ENCODE peak calls at places on chromosomes 6 and 20, in four cellular contexts. O is MM.1S, J is SK-N-SH, K is RWPE2. A is an unnamed sample.

GRCh38 chr20:10709916-10710315 is 36.1 kb upstream of the JAG1 start:
- DNase-seq in J (no peak), O (no peak), K (no peak), A (no peak)

GRCh38 chr6:53424300-53424699 is 75.5 kb upstream of the ELOVL5 start:
- DNase-seq in O (peak; percentile 30), J (no peak), K (no peak), A (no peak)

GRCh38 chr6:51927450-51927849 is 160.0 kb downstream of the PKHD1 start:
- DNase-seq in J (no peak), K (no peak), O (no peak), A (no peak)

GRCh38 chr20:10798811-10799210 is 125.0 kb upstream of the JAG1 start:
- DNase-seq in J (no peak), O (no peak), K (no peak), A (no peak)

GRCh38 chr6:6680524-6680923 is 92.0 kb downstream of the LY86 start:
- DNase-seq in J (no peak), O (no peak), K (no peak), A (no peak)

GRCh38 chr6:69584913-69585729 is 211.7 kb downstream of the LMBRD1 start:
- DNase-seq in J (peak; percentile 77), O (peak; percentile 85), K (no peak), A (no peak)

GRCh38 chr6:41273699-41274098 is 12.8 kb downstream of the TREM1 start:
- DNase-seq in J (no peak), O (no peak), K (no peak), A (no peak)

GRCh38 chr6:46011241-46012085 is 4.2 kb downstream of the CLIC5 start:
- DNase-seq in J (no peak), K (no peak), O (peak; percentile 83), A (no peak)

GRCh38 chr6:128464790-128465189 is 55.6 kb downstream of the PTPRK start:
- DNase-seq in K (no peak), O (no peak), J (no peak), A (no peak)

GRCh38 chr6:138264372-138264880 is 46.1 kb upstream of the PBOV1 start:
- DNase-seq in K (no peak), J (no peak), O (no peak), A (no peak)

GRCh38 chr6:124963416-124964083 is 1.3 kb downstream of the RNF217 start:
- DNase-seq in J (no peak), K (no peak), O (no peak), A (no peak)
- H3K4me1 ChIP-seq in J (no peaks in the 10 kb centered on the region), K (peaks cover 47% of the 10 kb centered on the region), O (no peaks in the 10 kb centered on the region), A (peaks cover 45% of the 10 kb centered on the region)

GRCh38 chr6:11205721-11206120 is 26.7 kb downstream of the NEDD9 start:
- DNase-seq in O (no peak), K (no peak), J (no peak), A (no peak)

GRCh38 chr6:11208267-11208666 is 24.2 kb downstream of the NEDD9 start:
- DNase-seq in O (no peak), J (no peak), K (no peak), A (no peak)

GRCh38 chr6:11207199-11207968 is 25.1 kb downstream of the NEDD9 start:
- DNase-seq in K (peak; percentile 78), J (no peak), O (no peak), A (no peak)

GRCh38 chr6:11204987-11205386 is 27.5 kb downstream of the NEDD9 start:
- DNase-seq in O (no peak), J (no peak), K (no peak), A (no peak)

DNA sequence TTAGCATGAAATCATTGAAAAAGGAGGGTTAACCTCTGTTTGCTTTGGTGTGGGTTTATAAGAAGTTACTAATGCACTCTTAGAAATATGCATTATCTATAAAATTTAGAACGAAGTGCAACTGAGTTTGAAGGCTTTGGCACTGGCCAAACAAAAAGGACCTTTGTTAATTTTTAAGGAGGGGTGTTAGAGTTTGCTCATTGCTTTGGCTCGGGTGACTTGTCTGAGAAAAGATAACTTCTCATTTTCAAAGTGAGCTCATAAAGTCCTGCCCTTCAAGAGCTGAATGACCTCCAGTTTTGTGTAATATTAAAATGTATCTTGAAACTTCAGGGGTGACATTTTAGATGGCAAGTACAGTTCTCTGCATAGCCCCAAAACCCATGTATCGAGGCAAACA is 25.9 kb downstream of the NEDD9 start:
- DNase-seq in J (no peak), O (no peak), K (no peak), A (no peak)
- H3K27ac ChIP-seq in J (peak overlapping the region; percentile 43), O (no peak overlapping the region), K (peak overlapping the region; percentile 94), A (peak overlapping the region; percentile 70)

GRCh38 chr20:3696200-3696599 is 14.4 kb upstream of the ADAM33 start:
- DNase-seq in J (no peak), K (no peak), O (peak; percentile 32), A (no peak)
- TF ChIP-seq CTCF in J (peak; percentile 55), K (peak; percentile 23), O (peak; percentile 53), A (peak; percentile 32)

GRCh38 chr20:3896853-3897252 is 7.7 kb downstream of the PANK2 start:
- DNase-seq in K (no peak), O (no peak), J (no peak), A (no peak)

GRCh38 chr20:3896302-3896701 is 7.1 kb downstream of the PANK2 start:
- DNase-seq in J (no peak), K (no peak), O (no peak), A (no peak)

GRCh38 chr20:3898639-3899038 is 9.5 kb downstream of the PANK2 start:
- DNase-seq in J (no peak), O (no peak), K (no peak), A (no peak)

GRCh38 chr20:3890999-3891929 is 2.1 kb downstream of the PANK2 start:
- DNase-seq in K (no peak), J (no peak), O (no peak), A (peak; percentile 18)

DNA sequence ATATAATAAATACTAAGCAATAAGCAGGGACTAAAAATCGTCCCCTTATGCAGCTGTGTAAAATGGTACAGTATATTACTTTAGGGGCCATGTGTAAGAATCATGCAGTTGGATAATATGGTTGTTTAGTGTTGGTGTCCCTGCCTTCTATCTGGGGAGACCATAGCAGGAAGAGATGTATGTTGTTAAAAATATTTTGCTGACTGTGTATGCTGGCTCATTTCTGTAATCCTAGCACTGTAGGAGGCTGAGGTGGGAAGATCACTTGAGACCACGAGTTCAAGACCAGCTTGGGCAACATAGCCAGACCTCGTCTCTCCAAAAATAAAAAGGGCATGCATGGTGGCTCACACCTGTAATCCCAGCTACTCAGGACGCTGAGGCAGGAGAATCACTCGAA is 5.6 kb downstream of the PANK2 start:
- DNase-seq in K (no peak), J (no peak), O (no peak), A (no peak)
- H3K4me1 ChIP-seq in K (peaks cover 64% of the 10 kb centered on the region), J (peaks cover 10% of the 10 kb centered on the region), O (peaks cover 18% of the 10 kb centered on the region), A (peaks cover 86% of the 10 kb centered on the region)